ENCODE peak calls at places on chromosomes 4 and X, in seven cellular contexts. T, V, W, I, Z, P and N are unnamed samples.

GRCh38 chr4:89438102-89438831 is 130.7 kb upstream of the GPRIN3 start:
- DNase-seq in T (peak; percentile 54), V (peak; percentile 31), W (peak; percentile 55), I (no peak), Z (peak; percentile 54), P (peak; percentile 66), N (peak; percentile 49)

GRCh38 chr4:6017030-6017429 is 1.2 kb downstream of the C4orf50 start:
- DNase-seq in T (no peak), V (no peak), W (no peak), I (no peak), Z (no peak), P (no peak), N (no peak)

GRCh38 chrX:88613338-88613737 is 133.7 kb upstream of the CPXCR1 start:
- DNase-seq in T (peak; percentile 16), V (no peak), W (no peak), I (no peak), Z (no peak), P (no peak), N (no peak)

GRCh38 chr4:152164561-152164960 is 371.3 kb downstream of the FBXW7 start:
- DNase-seq in T (no peak), V (no peak), W (no peak), I (no peak), Z (no peak), P (no peak), N (no peak)

GRCh38 chr4:136864580-136865185 is 667.6 kb downstream of the PCDH18 start:
- DNase-seq in T (peak; percentile 90), V (no peak), W (peak; percentile 23), I (no peak), Z (peak; percentile 20), P (no peak), N (peak; percentile 47)

GRCh38 chr4:102196221-102196620 is 149.1 kb downstream of the SLC39A8 start:
- DNase-seq in T (peak; percentile 9), V (no peak), W (no peak), I (no peak), Z (no peak), P (no peak), N (no peak)

GRCh38 chr4:185481390-185481789 is 9.9 kb upstream of the CCDC110 start:
- DNase-seq in T (no peak), V (no peak), W (no peak), I (no peak), Z (no peak), P (no peak), N (no peak)

GRCh38 chr4:37981844-37982720 is 21.9 kb downstream of the PTTG2 start:
- DNase-seq in T (peak; percentile 30), V (no peak), W (no peak), I (no peak), Z (no peak), P (no peak), N (no peak)

GRCh38 chrX:71439898-71440297 is 73.7 kb downstream of the TAF1 start:
- DNase-seq in T (no peak), V (no peak), W (no peak), I (no peak), Z (no peak), P (no peak), N (no peak)

GRCh38 chr4:95548738-95549245 is at the start of gene UNC5C:
- DNase-seq in T (peak; percentile 90), V (no peak), W (no peak), I (peak; percentile 94), Z (peak; percentile 28), P (peak; percentile 72), N (no peak)

GRCh38 chrX:39759526-39760224 is 338.1 kb downstream of the BCOR start:
- DNase-seq in T (peak; percentile 66), V (no peak), W (no peak), I (peak; percentile 66), Z (peak; percentile 68), P (no peak), N (no peak)

GRCh38 chrX:21355831-21356230 is 18.4 kb upstream of the CNKSR2 start:
- DNase-seq in T (no peak), V (no peak), W (no peak), I (no peak), Z (no peak), P (no peak), N (no peak)

GRCh38 chrX:138925330-138925729 is 213.8 kb upstream of the FGF13 start:
- DNase-seq in T (peak; percentile 54), V (no peak), W (no peak), I (no peak), Z (no peak), P (no peak), N (no peak)

GRCh38 chrX:24877854-24878650 is 137.7 kb downstream of the ARX start:
- DNase-seq in T (no peak), V (no peak), W (no peak), I (no peak), Z (no peak), P (no peak), N (peak; percentile 12)

GRCh38 chr4:77990904-77991358 is 66.2 kb upstream of the FRAS1 start:
- DNase-seq in T (no peak), V (no peak), W (no peak), I (no peak), Z (no peak), P (no peak), N (no peak)

GRCh38 chrX:34884693-34885277 is 57.8 kb upstream of the FAM47B start:
- DNase-seq in T (peak; percentile 79), V (no peak), W (no peak), I (no peak), Z (no peak), P (no peak), N (no peak)

GRCh38 chrX:9704876-9705465 is 60.7 kb downstream of the GPR143 start:
- DNase-seq in T (no peak), V (no peak), W (no peak), I (no peak), Z (no peak), P (no peak), N (no peak)

GRCh38 chrX:134782796-134783195 is 124.5 kb upstream of the PLAC1 start:
- DNase-seq in T (peak; percentile 59), V (no peak), W (no peak), I (no peak), Z (no peak), P (no peak), N (peak; percentile 35)

GRCh38 chr4:55086561-55086960 is 38.8 kb downstream of the KDR start:
- DNase-seq in T (no peak), V (no peak), W (no peak), I (no peak), Z (no peak), P (no peak), N (no peak)

GRCh38 chr4:78310056-78310731 is 241.4 kb upstream of the ANXA3 start:
- DNase-seq in T (peak; percentile 39), V (no peak), W (no peak), I (no peak), Z (no peak), P (no peak), N (no peak)

GRCh38 chr4:33649015-33649414 is 2595.3 kb downstream of the ARAP2 start:
- DNase-seq in T (peak; percentile 66), V (no peak), W (no peak), I (no peak), Z (no peak), P (no peak), N (no peak)

GRCh38 chr4:24244663-24245519 is 339.5 kb downstream of the DHX15 start:
- DNase-seq in T (peak; percentile 24), V (no peak), W (no peak), I (peak; percentile 74), Z (no peak), P (no peak), N (no peak)

GRCh38 chr4:10104991-10105276 is 11.7 kb downstream of the WDR1 start:
- DNase-seq in T (no peak), V (no peak), W (no peak), I (peak; percentile 18), Z (no peak), P (no peak), N (no peak)
- H3K27ac ChIP-seq in T (peak overlapping the region; percentile 88), V (no peak overlapping the region), W (peak overlapping the region; percentile 74), I (peak overlapping the region; percentile 39), Z (no peak overlapping the region), P (peak overlapping the region; percentile 35), N (peak overlapping the region; percentile 75)

DNA sequence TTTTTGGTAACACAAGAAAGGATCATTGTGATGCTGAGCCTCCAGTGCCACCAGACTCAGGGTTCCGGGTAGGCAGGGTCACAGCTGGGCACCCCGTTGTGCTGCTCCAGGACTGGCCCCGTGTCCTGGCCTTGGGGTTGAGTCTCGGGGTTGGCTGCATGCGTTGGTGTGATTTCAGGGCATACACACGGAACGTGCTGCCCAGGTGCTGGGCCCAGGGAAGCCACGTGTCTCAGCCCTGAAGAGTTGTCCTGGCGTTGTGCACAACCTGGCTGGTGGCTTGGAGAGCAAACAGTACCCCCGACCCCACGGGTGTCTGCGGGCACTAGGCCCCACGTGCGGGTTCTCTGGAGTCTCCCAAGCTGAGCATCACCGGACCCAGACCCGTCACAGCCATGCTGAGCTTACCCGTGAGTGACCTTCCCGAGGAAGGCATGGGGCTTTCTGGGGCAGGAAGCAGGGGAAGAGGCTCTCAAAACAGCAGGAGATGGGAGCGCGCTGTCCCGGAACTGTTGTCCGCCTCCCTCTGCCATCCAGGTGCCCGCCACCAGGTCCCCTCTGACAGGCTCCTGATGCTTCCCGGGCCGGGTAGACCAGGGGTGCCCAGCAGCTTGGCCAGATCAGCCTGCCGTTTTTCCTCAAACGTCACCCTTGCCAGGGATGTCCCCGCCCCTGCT is 66.1 kb upstream of the ENPP6 start:
- DNase-seq in T (no peak), V (no peak), W (no peak), I (no peak), Z (no peak), P (no peak), N (no peak)
- H3K4me3 ChIP-seq in T (no peak overlapping the region), V (no peak overlapping the region), W (no peak overlapping the region), I (no peak overlapping the region), Z (no peak overlapping the region), P (no peak overlapping the region), N (no peak overlapping the region)

DNA sequence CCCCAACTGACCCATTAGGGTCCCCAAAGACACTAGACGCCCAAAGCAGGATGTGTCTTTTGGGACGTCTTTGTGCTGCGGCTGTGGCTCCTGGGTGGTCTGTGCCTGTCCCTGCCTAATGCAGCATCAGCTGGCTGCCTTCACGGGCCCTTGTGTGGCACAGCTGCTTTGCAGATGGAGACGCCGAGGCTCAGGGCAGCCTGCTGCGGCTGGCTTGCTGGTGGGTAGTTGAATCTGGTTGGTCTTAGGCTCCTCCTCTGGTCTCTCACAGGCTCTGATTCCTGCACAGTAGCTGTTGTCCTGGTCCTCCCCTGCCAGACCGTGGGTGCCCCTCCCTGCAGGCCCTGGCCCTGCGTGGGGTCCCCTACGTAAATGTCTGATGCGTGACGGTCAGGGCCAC is 8.1 kb downstream of the CPZ start:
- DNase-seq in T (no peak), V (no peak), W (no peak), I (peak; percentile 12), Z (no peak), P (no peak), N (no peak)
- H3K27me3 ChIP-seq in T (no peaks in the 10 kb centered on the region), V (no peaks in the 10 kb centered on the region), W (no peaks in the 10 kb centered on the region), I (no peaks in the 10 kb centered on the region), Z (no peaks in the 10 kb centered on the region), P (no peaks in the 10 kb centered on the region), N (no peaks in the 10 kb centered on the region)

DNA sequence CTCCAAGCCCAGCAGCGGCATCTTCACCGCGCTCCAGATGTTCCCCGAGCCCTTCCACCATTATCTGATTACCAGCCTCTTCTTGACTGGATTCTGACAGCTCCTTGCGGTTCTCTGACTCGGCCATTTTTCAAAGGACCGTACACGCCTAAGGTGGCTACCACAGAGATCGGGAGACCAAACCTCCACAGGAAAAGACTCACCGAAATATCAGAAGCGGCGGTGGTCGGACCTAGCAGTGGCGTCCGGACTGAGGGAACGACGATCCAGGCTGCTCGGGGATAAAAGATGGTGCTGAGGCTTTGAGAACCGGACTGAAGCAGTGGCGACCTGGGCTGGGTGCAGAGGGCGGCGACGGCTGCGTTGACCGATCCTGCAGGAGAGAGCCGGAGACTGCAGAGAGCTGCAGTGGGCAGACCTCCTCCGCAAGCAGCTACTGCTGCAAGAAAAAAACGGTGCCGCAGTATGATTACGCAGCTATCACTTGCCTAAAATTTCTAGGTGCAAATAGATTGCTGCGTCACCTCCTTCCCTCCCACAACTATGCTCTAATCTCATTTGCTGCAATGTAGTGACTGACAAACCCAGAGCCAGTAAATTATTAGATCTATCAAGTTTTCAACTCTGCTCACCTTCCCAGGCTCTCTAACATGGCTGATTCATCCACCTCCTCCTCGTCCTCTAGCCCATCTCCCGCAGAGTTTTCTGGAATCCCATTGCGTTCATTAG is at the start of gene NAP1L2:
- DNase-seq in T (peak; percentile 6), V (peak; percentile 5), W (peak; percentile 47), I (peak; percentile 53), Z (peak; percentile 66), P (peak; percentile 50), N (peak; percentile 37)
- H3K27ac ChIP-seq in T (no peak within 1 kb of the TSS), V (no peak within 1 kb of the TSS), W (peak within 1 kb of the TSS; percentile 54), I (peak within 1 kb of the TSS; percentile 75), Z (peak within 1 kb of the TSS; percentile 56), P (no peak within 1 kb of the TSS), N (peak within 1 kb of the TSS; percentile 80)